ENCODE peak calls at places on chromosomes 5 and 9, in six cellular contexts. P, X, J, M, O and G are unnamed samples.

GRCh38 chr9:122453677-122454135 is 24.0 kb downstream of the OR1J1 start:
- DNase-seq in O (no peak), J (no peak), X (no peak), P (no peak), M (peak), G (no peak)

GRCh38 chr9:129669141-129669718 is 3.8 kb downstream of the PRRX2 start:
- DNase-seq in X (no peak), M (no peak), P (no peak), O (peak), J (no peak), G (no peak)

GRCh38 chr9:136361047-136361756 is 2.3 kb downstream of the DNLZ start:
- DNase-seq in O (peak), J (no peak), M (no peak), P (no peak), X (no peak), G (peak)

GRCh38 chr5:176360894-176361436 is 599 bp downstream of the KIAA1191 start:
- DNase-seq in X (no peak), J (peak), M (peak), O (peak), P (no peak), G (no peak)

GRCh38 chr5:141850183-141850768 is 27.9 kb downstream of the PCDH1 start:
- DNase-seq in X (peak), J (peak), M (peak), O (peak), P (no peak), G (no peak)

GRCh38 chr5:174423538-174423937 is 300.8 kb upstream of the MSX2 start:
- DNase-seq in P (no peak), X (no peak), O (no peak), M (no peak), J (peak), G (no peak)

GRCh38 chr5:117454716-117455212 is 880.1 kb upstream of the SEMA6A start:
- DNase-seq in X (peak), J (peak), P (peak), M (peak), O (peak), G (peak)

GRCh38 chr5:33482335-33482734 is 41.6 kb downstream of the TARS1 start:
- DNase-seq in O (no peak), P (no peak), J (peak), X (no peak), M (no peak), G (no peak)

GRCh38 chr5:174383196-174384178 is 338.0 kb downstream of the NSG2 start:
- DNase-seq in M (no peak), J (no peak), O (no peak), X (no peak), P (no peak), G (no peak)

GRCh38 chr5:54115768-54116403 is 194.5 kb downstream of the ARL15 start:
- DNase-seq in X (no peak), M (peak), P (no peak), O (no peak), J (peak), G (peak)

GRCh38 chr9:130989391-130989790 is 19.6 kb upstream of the LAMC3 start:
- DNase-seq in P (no peak), J (no peak), X (no peak), O (no peak), M (no peak), G (no peak)

GRCh38 chr9:88818495-88819201 is 172.6 kb upstream of the S1PR3 start:
- DNase-seq in P (no peak), X (no peak), O (peak), M (no peak), J (no peak), G (peak)

GRCh38 chr5:134177197-134178171 is 734 bp upstream of the SKP1 start:
- DNase-seq in O (peak), J (peak), P (no peak), X (no peak), M (peak), G (peak)

GRCh38 chr5:91103353-91104061 is 279.6 kb downstream of the ARRDC3 start:
- DNase-seq in O (peak), P (no peak), X (no peak), J (no peak), M (peak), G (no peak)

GRCh38 chr5:405421-405820 is 37.6 kb upstream of the EXOC3 start:
- DNase-seq in X (no peak), P (peak), J (no peak), M (no peak), O (no peak), G (no peak)